ENCODE peak calls at places on chromosomes 3 and 15, in six cellular contexts. M is neuronal stem cell, O is mesendoderm, A is mesenchymal stem cell, L is IMR-90, Z is H1. U is an unnamed sample.
A peak's percentile ranks its signal among the peaks of the same experiment; 100 is the strongest.

GRCh38 chr15:75727031-75727531 is 14.4 kb upstream of the CSPG4 start:
- DNase-seq in O (no peak), A (no peak), M (no peak), Z (no peak), L (no peak), U (no peak)

GRCh38 chr3:36380171-36381031 is at the start of gene STAC:
- DNase-seq in L (no peak), O (peak; percentile 64), Z (peak; percentile 80), M (peak; percentile 54), A (no peak), U (peak; percentile 70)

GRCh38 chr3:13335062-13335461 is 85.1 kb downstream of the NUP210 start:
- DNase-seq in Z (no peak), O (no peak), L (no peak), A (no peak), M (no peak), U (no peak)

GRCh38 chr3:8769088-8769822 is at the start of gene OXTR:
- DNase-seq in M (peak; percentile 77), L (peak; percentile 82), A (peak; percentile 72), Z (peak; percentile 97), O (peak; percentile 87), U (peak; percentile 90)

GRCh38 chr15:96789999-96790398 is 459.5 kb downstream of the NR2F2 start:
- DNase-seq in M (no peak), A (no peak), O (no peak), L (no peak), Z (no peak), U (no peak)

GRCh38 chr3:40741729-40742128 is 217.0 kb downstream of the ZNF621 start:
- DNase-seq in L (peak; percentile 1), O (no peak), M (peak; percentile 6), Z (no peak), A (peak; percentile 85), U (no peak)

GRCh38 chr3:34387831-34388564 is 589.6 kb downstream of the PDCD6IP start:
- DNase-seq in A (no peak), M (no peak), O (peak; percentile 47), Z (no peak), L (no peak), U (peak; percentile 36)

GRCh38 chr3:167816953-167817352 is 81.4 kb downstream of the SERPINI1 start:
- DNase-seq in A (no peak), M (no peak), O (no peak), L (no peak), Z (no peak), U (no peak)

GRCh38 chr3:24202071-24202470 is 257.0 kb downstream of the NR1D2 start:
- DNase-seq in O (no peak), M (no peak), A (no peak), L (no peak), Z (no peak), U (no peak)

GRCh38 chr3:64685331-64685799 is 2.4 kb downstream of the ADAMTS9 start:
- DNase-seq in Z (no peak), M (no peak), A (peak; percentile 87), O (no peak), L (peak; percentile 65), U (no peak)

GRCh38 chr3:184693011-184693975 is 18.6 kb downstream of the MAGEF1 start:
- DNase-seq in Z (no peak), M (no peak), L (no peak), A (peak; percentile 58), O (peak; percentile 54), U (no peak)

GRCh38 chr3:73536952-73537351 is 87.8 kb downstream of the PDZRN3 start:
- DNase-seq in L (no peak), Z (no peak), M (no peak), O (no peak), A (no peak), U (no peak)

GRCh38 chr15:31062310-31062964 is 39.1 kb downstream of the TRPM1 start:
- DNase-seq in O (no peak), L (no peak), A (no peak), M (no peak), Z (no peak), U (no peak)

GRCh38 chr3:155972885-155973584 is 102.6 kb downstream of the GMPS start:
- DNase-seq in O (no peak), L (no peak), A (no peak), M (no peak), Z (no peak), U (no peak)

GRCh38 chr3:127053026-127053425 is 70.1 kb downstream of the PLXNA1 start:
- DNase-seq in O (no peak), L (no peak), Z (no peak), M (no peak), A (no peak), U (no peak)

GRCh38 chr15:28107894-28108255 is 8.8 kb upstream of the OCA2 start:
- DNase-seq in L (no peak), A (no peak), M (no peak), Z (no peak), O (no peak), U (no peak)

GRCh38 chr3:124277516-124277890 is 285.6 kb upstream of the ROPN1 start:
- DNase-seq in M (no peak), Z (no peak), L (peak; percentile 22), A (no peak), O (no peak), U (no peak)

GRCh38 chr3:21826416-21826815 is 75.4 kb upstream of the ZNF385D start:
- DNase-seq in L (no peak), A (no peak), O (peak; percentile 40), M (no peak), Z (no peak), U (no peak)

GRCh38 chr15:77033417-77033728 is 37.5 kb downstream of the TSPAN3 start:
- DNase-seq in Z (peak; percentile 43), O (no peak), L (no peak), M (no peak), A (no peak), U (no peak)

GRCh38 chr3:59451041-59451763 is 401.4 kb upstream of the CFAP20DC start:
- DNase-seq in A (peak; percentile 32), O (peak; percentile 41), L (no peak), Z (no peak), M (no peak), U (no peak)

GRCh38 chr15:67050062-67050461 is 15.3 kb upstream of the SMAD3 start:
- DNase-seq in M (no peak), A (no peak), L (peak; percentile 55), O (no peak), Z (no peak), U (no peak)

GRCh38 chr3:72675243-72675642 is 173.0 kb downstream of the SHQ1 start:
- DNase-seq in L (no peak), M (no peak), A (no peak), O (no peak), Z (no peak), U (no peak)

GRCh38 chr15:85542895-85543331 is 162.5 kb downstream of the AKAP13 start:
- DNase-seq in Z (no peak), A (no peak), O (no peak), L (peak; percentile 43), M (no peak), U (no peak)

GRCh38 chr3:105608623-105609022 is 241.9 kb downstream of the ALCAM start:
- DNase-seq in O (peak; percentile 7), M (no peak), Z (peak; percentile 57), A (no peak), L (no peak), U (peak; percentile 40)

GRCh38 chr15:80778964-80779657 is at the start of gene CEMIP:
- DNase-seq in M (peak; percentile 80), O (peak; percentile 79), A (peak; percentile 73), Z (peak; percentile 96), L (peak; percentile 76), U (peak; percentile 88)

GRCh38 chr3:178382388-178383061 is 153.7 kb upstream of the KCNMB2 start:
- DNase-seq in O (no peak), Z (no peak), A (peak; percentile 57), L (peak; percentile 95), M (no peak), U (no peak)

GRCh38 chr15:91039996-91040395 is 17.6 kb upstream of the VPS33B start:
- DNase-seq in L (no peak), M (no peak), A (no peak), Z (no peak), O (no peak), U (no peak)

GRCh38 chr3:15982667-15983145 is 184.9 kb upstream of the ANKRD28 start:
- DNase-seq in Z (no peak), O (no peak), M (peak; percentile 39), L (peak; percentile 96), A (peak; percentile 97), U (no peak)

GRCh38 chr3:15979900-15980299 is 182.1 kb upstream of the ANKRD28 start:
- DNase-seq in Z (no peak), A (no peak), M (no peak), O (no peak), L (no peak), U (no peak)

GRCh38 chr3:15982243-15982642 is 184.5 kb upstream of the ANKRD28 start:
- DNase-seq in L (no peak), Z (no peak), M (no peak), O (no peak), A (no peak), U (no peak)

GRCh38 chr3:15983693-15984092 is 185.9 kb upstream of the ANKRD28 start:
- DNase-seq in A (no peak), Z (no peak), O (no peak), L (no peak), M (no peak), U (no peak)

GRCh38 chr3:15983232-15983631 is 185.5 kb upstream of the ANKRD28 start:
- DNase-seq in M (peak; percentile 4), A (peak; percentile 93), O (no peak), L (peak; percentile 78), Z (no peak), U (no peak)
- H2BK15ac ChIP-seq in M (no peak overlapping the region), A (peak overlapping the region; percentile 26), O (no peak overlapping the region), L (peak overlapping the region; percentile 90), Z (no peak overlapping the region), U (no peak overlapping the region)

DNA sequence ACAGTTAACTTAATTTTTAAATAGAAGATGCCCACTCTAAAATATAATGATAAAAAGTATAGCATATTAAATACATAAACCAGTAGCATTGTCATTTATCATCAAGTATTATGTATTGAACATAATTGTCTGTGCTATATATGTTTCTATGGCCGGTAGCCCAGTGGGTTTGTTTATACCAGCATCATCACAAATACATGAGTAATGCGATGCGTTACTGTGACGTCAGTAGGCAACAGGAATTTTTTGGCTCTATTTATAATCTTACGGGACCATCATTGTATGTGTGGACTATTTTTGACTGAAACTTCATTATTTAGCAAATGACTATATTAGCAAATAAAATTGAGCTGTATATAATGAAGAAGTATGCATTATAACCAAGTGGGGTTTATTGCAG is 82.1 kb downstream of the FLNB start:
- DNase-seq in A (peak; percentile 83), Z (no peak), M (no peak), L (peak; percentile 86), O (no peak), U (no peak)
- H2BK15ac ChIP-seq in A (no peak overlapping the region), Z (no peak overlapping the region), M (no peak overlapping the region), L (no peak overlapping the region), O (no peak overlapping the region), U (no peak overlapping the region)

DNA sequence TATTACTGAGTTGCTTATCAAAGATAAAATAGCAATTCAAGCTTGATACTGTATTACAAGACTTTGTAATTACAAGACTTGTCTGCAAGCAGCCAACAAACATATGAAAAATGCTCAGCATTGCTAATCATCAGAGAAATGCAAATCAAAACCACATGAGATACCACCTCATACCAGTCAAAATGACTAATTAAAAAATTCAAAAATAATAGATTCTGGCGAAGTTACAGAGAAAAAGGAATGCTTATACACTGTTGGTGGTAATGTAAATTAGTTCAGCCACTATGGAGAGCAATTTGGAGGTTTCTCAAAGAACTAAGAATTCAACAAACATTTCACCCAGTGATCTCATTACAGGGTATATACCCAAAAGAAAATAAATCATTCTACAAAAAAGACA is 617.6 kb upstream of the CCDC54 start:
- DNase-seq in O (no peak), A (no peak), M (no peak), Z (no peak), L (peak; percentile 14), U (no peak)
- H2BK15ac ChIP-seq in O (no peak overlapping the region), A (no peak overlapping the region), M (no peak overlapping the region), Z (no peak overlapping the region), L (no peak overlapping the region), U (no peak overlapping the region)

GRCh38 chr3:100075163-100075562 is 39.1 kb downstream of the FILIP1L start:
- DNase-seq in A (no peak), M (no peak), O (no peak), Z (no peak), L (no peak), U (no peak)
- H2BK15ac ChIP-seq in A (no peak overlapping the region), M (no peak overlapping the region), O (no peak overlapping the region), Z (no peak overlapping the region), L (peak overlapping the region; percentile 92), U (no peak overlapping the region)

U was measured in H9.